ENCODE peak calls at places on chromosomes 6 and 20, in six cellular contexts. X is left ventricle myocardium inferior, J is astrocyte of the spinal cord, K is GM12878, N is cardiac muscle cell, A is brain microvascular endothelial cell. G is an unnamed sample.

GRCh38 chr6:16514249-16514648 is 247.0 kb downstream of the ATXN1 start:
- DNase-seq in N (peak; percentile 44), K (no peak), J (peak; percentile 76), A (peak; percentile 91), X (no peak), G (peak; percentile 60)

GRCh38 chr6:87763901-87764300 is 61.9 kb upstream of the AKIRIN2 start:
- DNase-seq in N (no peak), X (no peak), A (no peak), K (no peak), J (no peak), G (no peak)

GRCh38 chr6:34593741-34594140 is 37.6 kb upstream of the SPDEF start:
- DNase-seq in A (no peak), N (no peak), X (no peak), J (no peak), K (no peak), G (no peak)

GRCh38 chr6:43076093-43076927 is at the start of gene PTK7:
- DNase-seq in K (no peak), X (peak; percentile 22), J (peak; percentile 72), A (peak; percentile 20), N (peak; percentile 92), G (no peak)

GRCh38 chr6:151716446-151717047 is 90.9 kb upstream of the ESR1 start:
- DNase-seq in N (peak; percentile 4), A (peak; percentile 22), K (no peak), X (no peak), J (no peak), G (no peak)

GRCh38 chr6:125019873-125020272 is 57.6 kb downstream of the RNF217 start:
- DNase-seq in K (no peak), X (no peak), N (no peak), A (no peak), J (no peak), G (no peak)

GRCh38 chr6:158040051-158040803 is 58.6 kb downstream of the SYNJ2 start:
- DNase-seq in N (no peak), J (peak; percentile 98), K (peak; percentile 58), A (peak; percentile 98), X (no peak), G (peak; percentile 82)

GRCh38 chr6:56115715-56116114 is 131.7 kb downstream of the COL21A1 start:
- DNase-seq in X (no peak), J (no peak), N (no peak), K (no peak), A (no peak), G (no peak)

GRCh38 chr6:131258816-131259476 is 123.7 kb downstream of the AKAP7 start:
- DNase-seq in K (no peak), X (no peak), J (peak; percentile 46), N (peak; percentile 21), A (no peak), G (no peak)

GRCh38 chr6:45704056-45704790 is 311.4 kb downstream of the CLIC5 start:
- DNase-seq in N (no peak), A (no peak), K (no peak), J (no peak), X (no peak), G (no peak)

GRCh38 chr6:143522034-143522600 is 10.6 kb upstream of the FUCA2 start:
- DNase-seq in N (no peak), K (no peak), X (no peak), A (no peak), J (no peak), G (no peak)

GRCh38 chr6:37807656-37808055 is 11.9 kb upstream of the ZFAND3 start:
- DNase-seq in N (no peak), X (no peak), A (no peak), J (no peak), K (no peak), G (no peak)

GRCh38 chr20:58705525-58705924 is 12.9 kb downstream of the NPEPL1 start:
- DNase-seq in K (no peak), X (peak; percentile 12), A (no peak), N (no peak), J (no peak), G (no peak)

GRCh38 chr20:35768731-35769664 is 2.8 kb upstream of the PHF20 start:
- DNase-seq in K (peak; percentile 43), A (peak; percentile 99), N (peak; percentile 72), X (peak; percentile 96), J (peak; percentile 96), G (peak; percentile 85)

GRCh38 chr6:88004707-88005106 is 42.9 kb upstream of the SPACA1 start:
- DNase-seq in X (no peak), J (no peak), A (no peak), N (no peak), K (no peak), G (no peak)

GRCh38 chr20:58251979-58252591 is 23.6 kb upstream of the ANKRD60 start:
- DNase-seq in K (no peak), X (no peak), J (peak; percentile 89), A (peak; percentile 93), N (no peak), G (no peak)

GRCh38 chr20:56628873-56629463 is at the start of gene TFAP2C:
- DNase-seq in X (peak; percentile 59), K (no peak), A (peak; percentile 29), J (peak; percentile 64), N (peak; percentile 91), G (no peak)

GRCh38 chr6:6891949-6892461 is 215.8 kb upstream of the RREB1 start:
- DNase-seq in K (no peak), J (no peak), N (no peak), A (no peak), X (no peak), G (no peak)

GRCh38 chr6:5249451-5250122 is 11.2 kb downstream of the LYRM4 start:
- DNase-seq in J (no peak), N (no peak), K (no peak), A (no peak), X (no peak), G (no peak)

GRCh38 chr20:19756756-19757486 is 1.1 kb upstream of the RIN2 start:
- DNase-seq in J (peak; percentile 12), N (no peak), X (no peak), K (no peak), A (no peak), G (no peak)

GRCh38 chr6:168163096-168163731 is 84.2 kb upstream of the FRMD1 start:
- DNase-seq in X (no peak), K (no peak), J (no peak), N (no peak), A (peak; percentile 52), G (no peak)

GRCh38 chr6:35811699-35811995 is 6.5 kb downstream of the LHFPL5 start:
- DNase-seq in N (no peak), X (no peak), A (no peak), J (no peak), K (no peak), G (no peak)

GRCh38 chr20:34084227-34084923 is 27.7 kb downstream of the EIF2S2 start:
- DNase-seq in K (no peak), N (no peak), X (no peak), J (no peak), A (peak; percentile 18), G (no peak)

GRCh38 chr6:127342296-127342945 is 988 bp downstream of the ECHDC1 start:
- DNase-seq in J (peak; percentile 64), A (peak; percentile 24), N (peak; percentile 43), X (no peak), K (no peak), G (peak; percentile 5)

GRCh38 chr6:24581084-24581669 is 64.8 kb downstream of the KIAA0319 start:
- DNase-seq in J (peak; percentile 47), A (peak; percentile 69), K (no peak), X (peak; percentile 57), N (peak; percentile 87), G (peak; percentile 78)

GRCh38 chr6:24574809-24575208 is 71.2 kb downstream of the KIAA0319 start:
- DNase-seq in X (no peak), N (no peak), A (no peak), K (no peak), J (no peak), G (peak; percentile 52)

GRCh38 chr6:24571361-24571760 is 74.6 kb downstream of the KIAA0319 start:
- DNase-seq in J (no peak), K (no peak), A (no peak), X (no peak), N (no peak), G (no peak)

DNA sequence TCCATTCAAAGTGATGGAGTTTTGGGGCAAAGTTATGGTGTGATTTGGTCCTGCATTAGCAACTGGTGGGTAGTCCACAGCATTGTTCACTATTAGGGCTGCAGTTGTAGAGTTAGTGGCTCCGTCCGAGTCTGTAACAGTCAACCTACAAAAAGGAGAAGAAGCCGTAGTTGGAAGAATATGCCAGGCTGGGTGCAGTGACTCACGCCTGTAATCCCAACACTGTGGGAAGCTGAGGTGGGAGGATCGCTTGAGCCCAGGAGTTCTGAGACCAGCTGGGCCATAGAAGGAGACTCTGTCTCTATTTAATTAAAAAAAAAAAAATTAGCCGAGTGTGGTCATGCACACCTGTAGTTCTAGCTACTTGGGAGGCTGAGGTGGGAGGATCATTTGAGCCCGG is 69.5 kb downstream of the KIAA0319 start:
- DNase-seq in X (no peak), J (no peak), A (no peak), N (no peak), K (no peak), G (no peak)
- TF ChIP-seq CTCF in X (no peak), J (no peak), A (no peak), N (no peak), K (no peak), G (no peak)

GRCh38 chr6:116385911-116386310 is 15.2 kb downstream of the DSE start:
- DNase-seq in N (no peak), A (no peak), J (no peak), X (no peak), K (no peak), G (no peak)
- H3K4me3 ChIP-seq in N (no peak overlapping the region), A (no peak overlapping the region), J (no peak overlapping the region), X (no peak overlapping the region), K (no peak overlapping the region), G (no peak overlapping the region)

GRCh38 chr6:11918021-11918738 is 93.9 kb upstream of the HIVEP1 start:
- DNase-seq in N (no peak), K (no peak), J (peak; percentile 88), X (no peak), A (peak; percentile 87), G (no peak)

GRCh38 chr6:11911535-11911934 is 100.6 kb upstream of the HIVEP1 start:
- DNase-seq in K (no peak), N (no peak), X (no peak), J (peak; percentile 11), A (no peak), G (no peak)

GRCh38 chr6:11909696-11910132 is 102.4 kb upstream of the HIVEP1 start:
- DNase-seq in A (peak; percentile 85), X (no peak), J (peak; percentile 56), N (no peak), K (no peak), G (no peak)

GRCh38 chr6:11908706-11909105 is 103.4 kb upstream of the HIVEP1 start:
- DNase-seq in N (no peak), J (no peak), X (no peak), K (no peak), A (no peak), G (no peak)

GRCh38 chr6:11912420-11912819 is 99.7 kb upstream of the HIVEP1 start:
- DNase-seq in X (no peak), K (no peak), J (no peak), A (no peak), N (no peak), G (peak; percentile 11)
- TF ChIP-seq CTCF in X (no peak), K (no peak), J (no peak), A (peak; percentile 29), N (peak; percentile 3), G (no peak)

DNA sequence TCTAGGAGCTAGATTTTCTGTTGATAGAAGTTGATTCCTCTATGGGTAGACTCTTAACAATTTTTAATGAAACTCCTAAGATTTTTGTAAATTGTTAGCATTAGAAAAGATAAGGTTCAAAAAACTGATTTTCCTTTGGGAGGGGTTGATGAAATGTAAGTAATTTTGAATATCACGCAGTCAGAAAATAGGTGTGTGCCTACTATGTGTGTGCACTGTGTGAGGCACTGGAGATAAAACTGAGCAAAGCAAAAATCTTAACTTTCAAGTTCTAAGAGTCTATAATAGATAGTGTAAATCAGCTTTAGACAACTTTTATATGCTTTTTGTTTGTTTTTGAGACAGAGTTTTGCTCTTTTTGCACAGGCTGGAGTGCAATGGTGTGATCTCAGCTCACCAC is 53.3 kb downstream of the FAM217A start:
- DNase-seq in A (no peak), J (no peak), X (no peak), N (no peak), K (no peak), G (no peak)
- H3K4me3 ChIP-seq in A (no peak overlapping the region), J (no peak overlapping the region), X (no peak overlapping the region), N (no peak overlapping the region), K (no peak overlapping the region), G (no peak overlapping the region)

G was measured in GM12865.